ENCODE peak calls at places on chromosomes 12 and 14, in five cellular contexts. T is mesenchymal stem cell, G is neuronal stem cell, N is mesendoderm, J is H9. H is an unnamed sample. For H3K79me1, the result is how much of the 10 kb centered on the place peaks cover.

GRCh38 chr14:72906879-72907278 is 13.0 kb upstream of the DPF3 start:
- DNase-seq in T (no peak), G (no peak), N (no peak), J (no peak), H (no peak)

GRCh38 chr14:52703225-52703624 is 3.8 kb upstream of the PSMC6 start:
- DNase-seq in T (peak), G (no peak), N (no peak), J (no peak), H (peak)

GRCh38 chr14:24818054-24818822 is 184.2 kb upstream of the GZMB start:
- DNase-seq in T (peak), G (no peak), N (no peak), J (no peak), H (no peak)

GRCh38 chr12:70994217-70994788 is 73.8 kb upstream of the PTPRR start:
- DNase-seq in T (peak), G (no peak), N (no peak), J (no peak), H (peak)

GRCh38 chr12:31303466-31303865 is 22.5 kb downstream of the SINHCAF start:
- DNase-seq in T (no peak), G (no peak), N (no peak), J (no peak), H (no peak)

GRCh38 chr12:122182887-122183587 is at the start of gene LRRC43:
- DNase-seq in T (peak), G (peak), N (peak), J (peak), H (no peak)

GRCh38 chr14:75531660-75532317 is 9.5 kb downstream of the BATF start:
- DNase-seq in T (no peak), G (no peak), N (no peak), J (no peak), H (no peak)

GRCh38 chr12:13167226-13167625 is 29.3 kb upstream of the EMP1 start:
- DNase-seq in T (no peak), G (no peak), N (no peak), J (no peak), H (no peak)

GRCh38 chr12:118611295-118611694 is 234.9 kb downstream of the SUDS3 start:
- DNase-seq in T (no peak), G (peak), N (peak), J (peak), H (no peak)

GRCh38 chr14:75885829-75886228 is 96.0 kb downstream of the TGFB3 start:
- DNase-seq in T (peak), G (no peak), N (no peak), J (no peak), H (peak)

GRCh38 chr12:120252071-120252906 is 13.2 kb downstream of the PXN start:
- DNase-seq in T (no peak), G (no peak), N (no peak), J (no peak), H (no peak)

GRCh38 chr12:131493068-131493826 is 217.6 kb upstream of the SFSWAP start:
- DNase-seq in T (no peak), G (no peak), N (peak), J (no peak), H (no peak)

GRCh38 chr12:12560587-12561304 is 1.9 kb downstream of the DUSP16 start:
- DNase-seq in T (peak), G (peak), N (peak), J (no peak), H (peak)

GRCh38 chr14:35332517-35333346 is 40.5 kb downstream of the PSMA6 start:
- DNase-seq in T (peak), G (no peak), N (no peak), J (no peak), H (no peak)

GRCh38 chr12:47742253-47742825 is 16.3 kb downstream of the RAPGEF3 start:
- DNase-seq in T (peak), G (no peak), N (peak), J (peak), H (no peak)

GRCh38 chr14:74290415-74290814 is 12.3 kb downstream of the ABCD4 start:
- DNase-seq in T (peak), G (no peak), N (peak), J (no peak), H (peak)

GRCh38 chr12:16583991-16584745 is 21.8 kb downstream of the LMO3 start:
- DNase-seq in T (peak), G (no peak), N (no peak), J (no peak), H (peak)

GRCh38 chr12:15599266-15600037 is 189.7 kb downstream of the EPS8 start:
- DNase-seq in T (no peak), G (no peak), N (no peak), J (no peak), H (peak)

GRCh38 chr14:23442721-23443356 is 7.4 kb upstream of the MYH7 start:
- DNase-seq in T (no peak), G (no peak), N (no peak), J (peak), H (no peak)

GRCh38 chr14:22567437-22567836 is 21.6 kb downstream of the DAD1 start:
- DNase-seq in T (no peak), G (no peak), N (no peak), J (no peak), H (no peak)

GRCh38 chr14:91996951-91997371 is 42.9 kb downstream of the TRIP11 start:
- DNase-seq in T (peak), G (peak), N (peak), J (no peak), H (peak)

GRCh38 chr12:38884666-38885065 is 20.7 kb downstream of the CPNE8 start:
- DNase-seq in T (no peak), G (no peak), N (no peak), J (no peak), H (no peak)
- H3K79me1 ChIP-seq in T (under half), G (under half), N (under half), J (under half), H (under half)

GRCh38 chr12:65532744-65533143 is 254.3 kb downstream of the MSRB3 start:
- DNase-seq in T (peak), G (no peak), N (peak), J (no peak), H (peak)

GRCh38 chr12:65532162-65532561 is 253.7 kb downstream of the MSRB3 start:
- DNase-seq in T (peak), G (no peak), N (no peak), J (no peak), H (peak)

GRCh38 chr12:65528127-65528526 is 249.6 kb downstream of the MSRB3 start:
- DNase-seq in T (no peak), G (no peak), N (no peak), J (no peak), H (no peak)

GRCh38 chr12:65533177-65533883 is 254.8 kb downstream of the MSRB3 start:
- DNase-seq in T (peak), G (no peak), N (no peak), J (no peak), H (peak)

GRCh38 chr12:65529771-65530435 is 251.4 kb downstream of the MSRB3 start:
- DNase-seq in T (peak), G (no peak), N (no peak), J (no peak), H (no peak)
- H3K79me1 ChIP-seq in T (under half), G (under half), N (under half), J (under half), H (under half)

DNA sequence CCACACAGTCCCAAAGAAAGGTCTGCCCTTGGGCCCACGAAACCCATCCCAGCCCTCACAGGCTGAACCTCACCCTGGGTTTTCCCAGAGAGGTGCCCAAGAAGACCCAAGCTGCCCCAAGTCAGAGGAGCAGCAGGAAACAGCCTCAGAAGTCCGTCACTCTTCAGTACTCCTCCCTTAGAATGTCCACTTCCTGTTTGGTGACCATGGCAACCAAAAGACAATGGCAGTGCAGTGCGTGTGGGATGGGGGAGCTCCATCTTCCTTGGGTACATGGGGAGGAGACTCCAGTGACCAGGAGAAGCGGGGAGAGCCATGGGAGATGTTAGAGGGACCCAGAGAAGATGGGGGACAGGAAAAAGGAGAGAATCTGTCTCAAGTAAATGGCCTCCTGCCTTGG is 11.3 kb downstream of the SELPLG start:
- DNase-seq in T (peak), G (no peak), N (peak), J (peak), H (no peak)
- H3K79me1 ChIP-seq in T (under half), G (under half), N (under half), J (under half), H (under half)

GRCh38 chr14:50002926-50003212 is 110.0 kb downstream of the ARF6 start:
- DNase-seq in T (peak), G (no peak), N (peak), J (no peak), H (no peak)
- H3K79me1 ChIP-seq in T (under half), G (under half), N (under half), J (under half), H (under half)

DNA sequence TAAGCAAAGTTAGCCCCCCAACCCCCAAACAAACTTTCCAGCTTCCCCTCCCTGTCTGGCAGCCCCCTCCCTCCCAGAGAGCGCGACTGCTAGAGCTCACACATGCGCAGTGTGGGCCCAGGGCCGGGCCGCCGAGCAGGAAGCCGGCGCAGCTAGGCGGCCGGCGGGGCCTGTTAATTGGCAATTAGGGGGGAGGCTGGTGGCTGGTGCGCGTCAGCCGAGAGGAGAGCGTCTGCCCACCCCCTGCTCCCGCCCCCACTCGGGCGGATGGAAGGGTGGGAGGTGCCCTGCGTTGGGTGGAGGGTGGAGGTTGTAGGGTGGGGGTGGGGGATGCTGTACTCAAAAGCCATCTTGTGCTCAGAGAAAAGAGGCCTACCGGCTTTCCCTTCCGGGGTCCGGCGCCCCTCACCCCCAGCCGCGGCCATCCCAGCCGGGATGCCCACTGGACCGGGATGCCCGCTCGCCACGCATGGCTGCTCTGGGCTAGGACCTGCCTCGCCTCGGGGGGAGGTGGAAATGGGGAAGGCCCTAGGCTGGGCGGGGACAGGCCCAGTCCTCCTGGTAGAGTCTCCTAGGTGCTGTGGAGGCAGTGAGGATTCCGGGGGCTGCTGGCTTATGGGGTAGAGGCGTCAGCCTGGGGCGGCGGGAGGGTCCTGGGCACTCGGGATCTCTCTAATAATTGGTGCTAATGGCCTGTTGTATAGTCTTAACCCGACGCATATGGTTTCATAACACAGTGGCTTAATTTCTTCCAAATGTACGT is 9.2 kb downstream of the HOXC8 start:
- DNase-seq in T (peak), G (no peak), N (peak), J (peak), H (peak)
- H3K79me1 ChIP-seq in T (under half), G (under half), N (under half), J (under half), H (under half)

GRCh38 chr12:52190860-52191729 is 719 bp downstream of the KRT80 start:
- DNase-seq in T (no peak), G (no peak), N (no peak), J (no peak), H (peak)
- H3K79me1 ChIP-seq in T (under half), G (under half), N (under half), J (under half), H (under half)

GRCh38 chr12:108621161-108621560 is 12.5 kb downstream of the SELPLG start:
- DNase-seq in T (no peak), G (no peak), N (no peak), J (no peak), H (no peak)

GRCh38 chr12:108619369-108620160 is 14.1 kb downstream of the SELPLG start:
- DNase-seq in T (no peak), G (no peak), N (no peak), J (no peak), H (no peak)

GRCh38 chr12:108623577-108623976 is 10.1 kb downstream of the SELPLG start:
- DNase-seq in T (no peak), G (no peak), N (no peak), J (no peak), H (no peak)

GRCh38 chr12:108620236-108620879 is 13.3 kb downstream of the SELPLG start:
- DNase-seq in T (peak), G (no peak), N (no peak), J (no peak), H (peak)

DNA sequence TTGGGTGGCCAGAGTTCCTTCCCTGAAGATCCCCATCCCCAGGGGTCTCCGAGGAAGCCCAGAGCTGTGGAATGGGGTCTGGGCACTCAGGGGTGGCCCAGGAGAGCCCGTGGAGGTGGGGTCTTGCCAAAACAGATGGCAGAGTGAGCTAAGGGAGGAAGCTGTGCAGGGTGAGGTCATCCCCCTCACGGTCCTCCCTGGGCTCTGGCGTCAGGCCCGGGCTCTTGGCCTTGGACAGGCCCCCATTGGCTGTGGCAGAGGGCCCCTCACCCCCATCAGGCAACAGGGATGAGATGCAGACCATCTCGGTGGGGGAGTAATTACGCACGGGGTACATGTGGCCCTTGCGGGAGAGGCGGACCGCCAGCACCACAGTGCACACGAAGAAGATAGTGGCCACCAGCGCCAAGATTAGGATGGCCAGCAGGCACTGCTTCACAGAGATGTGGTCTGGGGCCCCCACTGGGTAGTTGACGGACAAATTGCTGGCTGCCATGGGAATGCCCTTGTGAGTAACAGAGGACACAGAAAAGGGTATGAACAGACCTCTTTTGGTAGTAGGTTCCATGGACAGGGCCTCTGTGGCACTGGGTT is 10.7 kb downstream of the SELPLG start:
- DNase-seq in T (no peak), G (no peak), N (no peak), J (no peak), H (no peak)
- H3K79me1 ChIP-seq in T (under half), G (under half), N (under half), J (under half), H (under half)

GRCh38 chr14:105325303-105325702 is 10.8 kb downstream of the PACS2 start:
- DNase-seq in T (no peak), G (no peak), N (no peak), J (no peak), H (no peak)
- H3K79me1 ChIP-seq in T (half or more), G (under half), N (under half), J (under half), H (under half)